ENCODE peak calls at places on chromosomes 2 and 18, in five cellular contexts. W is RCC 7860; M is NCI-H1105 treated with DMSO at 0.1 percent for 48 hours; Q is activated CD8-positive, alpha-beta T cell treated with anti-CD3 and anti-CD28 coated beads for 36 hours; B is cardiac septum. J is an unnamed sample.
A peak's percentile ranks its signal among the peaks of the same experiment; 100 is the strongest.

GRCh38 chr2:234706086-234706485 is 209.2 kb upstream of the ARL4C start:
- DNase-seq in Q (no peak), W (no peak), M (no peak), B (no peak), J (no peak)

GRCh38 chr2:62325398-62325797 is 129.5 kb downstream of the B3GNT2 start:
- DNase-seq in W (no peak), Q (no peak), M (no peak), B (no peak), J (no peak)

GRCh38 chr2:102588213-102588939 is 31.0 kb upstream of the SLC9A2 start:
- DNase-seq in B (no peak), Q (no peak), W (no peak), M (no peak), J (no peak)

GRCh38 chr2:85243101-85244072 is 84.4 kb downstream of the TGOLN2 start:
- DNase-seq in Q (peak; percentile 42), W (no peak), B (peak; percentile 70), M (peak; percentile 11), J (no peak)

GRCh38 chr2:32678825-32679224 is 51.0 kb downstream of the TTC27 start:
- DNase-seq in W (no peak), M (no peak), B (no peak), Q (no peak), J (no peak)

GRCh38 chr2:23681356-23682140 is 245.4 kb downstream of the ATAD2B start:
- DNase-seq in Q (no peak), B (no peak), W (no peak), M (no peak), J (no peak)

GRCh38 chr18:28793911-28794310 is 617.0 kb upstream of the CDH2 start:
- DNase-seq in Q (no peak), M (no peak), W (no peak), B (no peak), J (no peak)

GRCh38 chr2:234502285-234502918 is 5.5 kb upstream of the ARL4C start:
- DNase-seq in M (peak; percentile 83), Q (no peak), B (no peak), W (peak; percentile 96), J (peak; percentile 52)

GRCh38 chr2:144389151-144389929 is 130.6 kb downstream of the ZEB2 start:
- DNase-seq in M (no peak), B (no peak), W (no peak), Q (no peak), J (no peak)

GRCh38 chr2:10202136-10202535 is 79.6 kb downstream of the RRM2 start:
- DNase-seq in M (no peak), W (no peak), B (no peak), Q (no peak), J (no peak)

GRCh38 chr2:70443078-70443465 is 110.6 kb downstream of the TGFA start:
- DNase-seq in Q (no peak), W (no peak), M (no peak), B (no peak), J (no peak)

GRCh38 chr2:196101325-196101981 is 32.8 kb upstream of the DNAH7 start:
- DNase-seq in B (no peak), M (no peak), Q (peak; percentile 71), W (no peak), J (no peak)

GRCh38 chr2:229154381-229154780 is 116.7 kb downstream of the PID1 start:
- DNase-seq in Q (no peak), M (no peak), W (peak; percentile 94), B (no peak), J (no peak)

GRCh38 chr2:239368321-239368720 is 32.5 kb downstream of the HDAC4 start:
- DNase-seq in W (no peak), Q (no peak), B (no peak), M (no peak), J (no peak)

GRCh38 chr2:223247136-223247535 is 195.1 kb downstream of the KCNE4 start:
- DNase-seq in W (peak; percentile 20), B (no peak), M (peak; percentile 30), Q (peak; percentile 2), J (no peak)

GRCh38 chr2:230903251-230904150 is 21.5 kb downstream of the GPR55 start:
- DNase-seq in W (no peak), B (peak; percentile 31), M (no peak), Q (no peak), J (no peak)

GRCh38 chr18:70289351-70290330 is 796 bp downstream of the SOCS6 start:
- DNase-seq in W (no peak), M (peak; percentile 38), Q (peak; percentile 6), B (peak; percentile 78), J (no peak)

GRCh38 chr18:68429809-68430208 is 285.1 kb downstream of the TMX3 start:
- DNase-seq in B (no peak), W (no peak), Q (no peak), M (no peak), J (no peak)

GRCh38 chr18:59549797-59550516 is 147.3 kb downstream of the CCBE1 start:
- DNase-seq in Q (no peak), M (peak; percentile 89), B (no peak), W (no peak), J (no peak)

GRCh38 chr18:11154983-11155759 is 5.8 kb upstream of the PIEZO2 start:
- DNase-seq in M (no peak), W (no peak), Q (no peak), B (no peak), J (no peak)